ENCODE peak calls at places on chromosomes 1 and 21, in four cellular contexts. B is PC-3, T is pancreas, Z is neural progenitor cell. M is an unnamed sample.

GRCh38 chr1:172653015-172653709 is 5.7 kb upstream of the FASLG start:
- DNase-seq in B (peak; percentile 60), T (no peak), Z (no peak), M (no peak)

GRCh38 chr1:196608401-196609113 is at the start of gene KCNT2:
- DNase-seq in B (no peak), T (peak; percentile 20), Z (peak; percentile 97), M (peak; percentile 31)

GRCh38 chr1:46369542-46370213 is 24.4 kb upstream of the FAAH start:
- DNase-seq in B (no peak), T (no peak), Z (no peak), M (no peak)

GRCh38 chr1:184399192-184399847 is 12.5 kb downstream of the C1orf21 start:
- DNase-seq in B (no peak), T (no peak), Z (no peak), M (no peak)

GRCh38 chr1:201059871-201060555 is 36.5 kb upstream of the KIF21B start:
- DNase-seq in B (no peak), T (no peak), Z (no peak), M (no peak)

GRCh38 chr1:67674260-67675011 is 10.6 kb upstream of the GADD45A start:
- DNase-seq in B (no peak), T (no peak), Z (peak; percentile 43), M (peak; percentile 31)

GRCh38 chr1:224791362-224791941 is 138.0 kb upstream of the DNAH14 start:
- DNase-seq in B (no peak), T (no peak), Z (no peak), M (no peak)

GRCh38 chr1:244815600-244816099 is 19.8 kb upstream of the COX20 start:
- DNase-seq in B (no peak), T (no peak), Z (no peak), M (no peak)

GRCh38 chr1:230591676-230592075 is 50.6 kb upstream of the COG2 start:
- DNase-seq in B (no peak), T (no peak), Z (no peak), M (no peak)

GRCh38 chr1:84406209-84406917 is 8.1 kb downstream of the DNASE2B start:
- DNase-seq in B (peak; percentile 62), T (no peak), Z (no peak), M (peak; percentile 63)

GRCh38 chr1:3895279-3895950 is 4.7 kb downstream of the C1orf174 start:
- DNase-seq in B (no peak), T (no peak), Z (no peak), M (no peak)

GRCh38 chr1:39901486-39902120 is at the start of gene MYCL:
- DNase-seq in B (peak; percentile 94), T (peak; percentile 93), Z (peak; percentile 95), M (peak; percentile 94)

GRCh38 chr1:86542626-86543025 is 4.3 kb upstream of the CLCA4 start:
- DNase-seq in B (peak; percentile 78), T (no peak), Z (no peak), M (no peak)

DNA sequence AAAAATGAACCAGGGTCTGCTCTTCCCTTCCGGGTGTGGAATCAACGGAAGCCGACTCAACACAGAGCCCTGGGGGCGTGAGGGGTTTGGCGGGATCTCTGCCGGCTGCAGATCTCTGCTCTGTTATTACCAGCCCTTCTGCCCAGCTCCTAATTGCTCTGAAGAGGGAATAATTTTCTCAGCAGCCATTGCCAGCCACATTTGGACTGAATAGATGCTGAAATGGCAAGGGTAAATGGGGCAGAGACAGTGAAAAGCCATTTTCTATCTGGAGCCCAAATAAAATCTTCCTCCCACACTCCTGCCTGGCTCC is 24.7 kb downstream of the PDE9A start:
- DNase-seq in B (no peak), T (no peak), Z (no peak), M (no peak)
- H3K36me3 ChIP-seq in B (no peaks in the 10 kb centered on the region), T (no peaks in the 10 kb centered on the region), Z (no peaks in the 10 kb centered on the region), M (no peaks in the 10 kb centered on the region)

DNA sequence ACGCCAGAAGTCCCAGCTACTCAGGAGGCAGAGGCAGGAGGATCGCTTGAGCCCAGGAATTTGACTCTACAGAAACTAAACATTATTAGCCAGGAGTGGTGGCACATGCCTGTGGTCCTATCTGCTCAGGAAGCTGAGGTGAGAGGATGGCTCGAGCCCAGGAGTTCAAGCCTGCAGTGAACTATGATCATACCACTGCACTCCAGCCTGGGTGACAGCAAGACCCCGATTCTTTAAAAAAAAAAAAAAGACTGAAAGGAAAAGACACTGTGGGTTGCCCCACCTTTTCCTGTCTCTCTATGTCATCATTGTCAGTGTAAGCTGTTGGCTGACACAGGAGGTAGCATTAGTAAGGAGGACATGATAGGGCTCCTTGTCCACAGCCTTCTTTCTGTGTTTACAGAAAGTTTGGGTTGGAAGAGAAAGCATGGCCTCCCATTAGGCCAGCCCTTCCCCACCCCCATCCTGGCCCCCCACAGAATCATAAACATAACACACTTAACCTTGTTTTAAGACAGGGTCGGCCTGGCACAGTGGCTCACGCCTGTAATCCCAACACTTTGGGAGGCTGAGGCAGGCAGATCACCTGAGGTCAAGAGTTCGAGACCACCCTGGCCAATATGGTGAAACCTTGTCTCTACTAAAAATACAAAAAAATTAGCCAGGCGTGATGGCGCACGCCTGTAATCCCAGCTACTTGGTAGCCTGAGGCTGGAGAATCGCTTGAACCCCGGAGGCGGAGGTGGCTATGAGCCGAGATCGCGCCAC is 20.6 kb upstream of the RCAN3 start:
- DNase-seq in B (no peak), T (no peak), Z (no peak), M (no peak)
- H3K4me1 ChIP-seq in B (no peaks in the 10 kb centered on the region), T (peaks cover 5% of the 10 kb centered on the region), Z (no peaks in the 10 kb centered on the region), M (no peaks in the 10 kb centered on the region)

GRCh38 chr1:114511048-114511785 is at the start of gene TRIM33:
- DNase-seq in B (peak; percentile 97), T (peak; percentile 91), Z (peak; percentile 98), M (peak; percentile 94)

GRCh38 chr1:114509596-114510234 is 1.3 kb downstream of the TRIM33 start:
- DNase-seq in B (peak; percentile 29), T (no peak), Z (no peak), M (no peak)

GRCh38 chr1:114508386-114508898 is 2.6 kb downstream of the TRIM33 start:
- DNase-seq in B (no peak), T (no peak), Z (no peak), M (no peak)

GRCh38 chr1:114512595-114513280 is 1.7 kb upstream of the TRIM33 start:
- DNase-seq in B (no peak), T (no peak), Z (no peak), M (no peak)

DNA sequence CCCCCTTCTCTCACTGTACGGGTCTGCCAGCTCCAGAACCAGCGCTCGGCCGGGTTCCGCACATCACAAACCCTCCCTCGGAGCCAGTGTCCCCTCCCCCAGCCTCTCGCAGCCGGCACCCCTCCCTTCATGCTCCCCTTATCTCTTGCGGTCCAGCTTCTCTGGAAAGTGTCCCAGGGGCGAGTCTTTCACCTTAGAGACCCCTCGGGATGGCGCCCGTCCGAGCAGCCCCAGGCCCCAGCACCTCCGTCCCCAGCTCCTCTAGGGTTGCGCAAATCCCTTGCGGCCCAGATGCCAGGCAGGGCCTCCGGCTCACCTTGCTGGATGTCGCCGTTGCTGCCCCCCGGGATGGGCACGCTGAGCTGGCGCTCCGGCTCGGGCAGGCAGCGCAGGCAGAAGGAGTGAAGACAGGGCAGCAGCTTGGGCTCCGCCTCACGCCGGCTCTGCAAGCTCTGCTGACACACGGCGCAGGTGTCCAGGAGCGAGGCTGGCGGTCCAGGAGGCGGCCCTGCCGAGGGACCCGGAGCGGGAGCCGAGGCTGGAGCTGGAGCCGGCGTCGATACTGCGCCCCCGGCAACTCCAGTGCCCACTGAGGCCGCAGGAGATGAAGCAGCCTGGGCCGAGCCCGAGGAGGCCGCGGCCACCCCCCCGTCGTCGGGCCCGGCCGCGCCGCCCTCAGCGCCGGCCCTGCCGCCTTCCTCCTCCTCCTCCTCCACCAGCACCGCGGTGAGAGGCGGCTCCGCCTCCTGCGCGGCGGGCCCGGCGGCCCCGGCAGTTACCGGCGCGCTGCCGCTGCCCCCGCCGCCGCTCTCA is 562 bp downstream of the TRIM33 start:
- DNase-seq in B (no peak), T (peak; percentile 61), Z (no peak), M (peak; percentile 72)
- TF ChIP-seq CTCF in B (no peak), T (no peak), Z (no peak), M (no peak)

DNA sequence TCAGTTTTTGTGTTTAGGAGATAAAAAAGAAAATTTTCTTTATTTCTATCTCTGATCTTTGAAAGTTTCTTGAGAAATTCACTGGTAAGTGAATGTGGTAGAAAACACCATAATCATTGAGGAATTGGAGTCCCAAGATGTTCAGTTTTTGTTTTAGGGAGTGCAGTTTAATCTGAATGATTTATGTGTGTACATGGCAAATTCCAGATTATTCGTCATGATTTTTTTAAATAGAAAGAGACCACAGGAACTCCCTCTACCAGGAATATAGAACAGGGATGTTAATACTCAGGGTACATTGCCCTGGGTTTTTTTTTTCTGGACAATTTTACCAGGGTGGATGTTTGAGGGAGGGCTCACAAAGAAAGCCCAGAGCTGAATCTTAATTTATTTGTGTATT is 109.0 kb downstream of the VPS13D start:
- DNase-seq in B (no peak), T (no peak), Z (no peak), M (no peak)
- H3K36me3 ChIP-seq in B (peaks cover 32% of the 10 kb centered on the region), T (no peaks in the 10 kb centered on the region), Z (peaks cover 3% of the 10 kb centered on the region), M (peaks cover 8% of the 10 kb centered on the region)

DNA sequence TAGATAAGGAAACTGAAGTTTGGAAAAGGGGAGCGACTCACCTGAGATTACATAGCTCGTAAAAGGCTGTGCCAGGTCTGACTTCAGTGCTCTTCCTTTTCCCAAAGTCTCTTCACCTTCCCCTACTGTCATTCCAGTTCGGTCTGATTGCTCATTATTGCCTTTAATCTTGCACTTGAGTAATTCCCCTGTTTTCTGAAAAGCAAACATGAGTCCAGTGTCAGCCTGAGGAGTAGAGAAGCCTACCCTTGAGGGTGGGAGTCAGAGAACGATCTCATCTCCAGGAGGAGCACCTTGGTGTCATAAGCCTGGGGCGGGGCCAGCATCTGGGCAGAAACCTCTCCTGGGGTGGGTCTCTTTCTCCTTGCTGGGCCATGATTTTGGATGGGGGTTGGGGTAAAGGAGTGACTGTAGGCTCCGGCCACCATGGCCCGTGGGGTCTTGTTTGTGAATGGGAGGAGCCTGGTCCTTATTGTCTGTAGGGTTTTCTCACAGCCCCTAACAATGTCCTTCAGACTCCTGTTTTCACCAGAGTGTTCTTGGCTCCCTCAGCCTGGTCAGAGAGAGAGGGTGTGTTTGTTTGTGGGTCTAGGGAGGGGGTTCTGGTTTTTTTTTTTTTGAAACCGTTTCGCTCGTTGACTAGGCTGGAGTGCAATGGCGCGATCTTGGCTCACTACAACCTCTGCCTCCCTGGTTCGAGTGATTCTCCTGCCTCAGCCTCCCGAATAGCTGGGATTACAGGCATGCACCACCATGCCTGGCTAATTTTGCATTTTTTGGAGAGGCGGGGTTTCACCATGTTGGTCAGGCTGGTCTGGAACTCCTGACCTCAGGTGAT is 6.0 kb downstream of the VANGL2 start:
- DNase-seq in B (peak; percentile 47), T (no peak), Z (peak; percentile 0), M (no peak)
- H3K4me1 ChIP-seq in B (peaks cover 25% of the 10 kb centered on the region), T (no peaks in the 10 kb centered on the region), Z (peaks cover 87% of the 10 kb centered on the region), M (peaks cover 3% of the 10 kb centered on the region)

M was measured in mucosa of descending colon.